ENCODE peak calls at places on chromosome 14, in seven cellular contexts. V is activated CD4-positive, alpha-beta T cell treated with anti-CD3 and anti-CD28 coated beads, Interleukin-2, amount 10 ng/mL, durations not matched to agents 7 days and 5 days; M is IMR-90; C is M059J; T is dorsolateral prefrontal cortex; U is cardiac muscle cell; E is neuronal stem cell. S is an unnamed sample.

GRCh38 chr14:78164226-78164853 is 5.8 kb upstream of the NRXN3 start:
- DNase-seq in V (peak), M (no peak), C (no peak), T (no peak), U (no peak), E (peak), S (no peak)

GRCh38 chr14:23565626-23566025 is 2.0 kb downstream of the AP1G2 start:
- DNase-seq in V (no peak), M (no peak), C (no peak), T (peak), U (no peak), E (no peak), S (no peak)

GRCh38 chr14:70188608-70189540 is at the start of gene SLC8A3:
- DNase-seq in V (no peak), M (peak), C (peak), T (peak), U (peak), E (peak), S (peak)

GRCh38 chr14:86774916-86775315 is 1218.1 kb downstream of the GALC start:
- DNase-seq in V (no peak), M (no peak), C (no peak), T (no peak), U (no peak), E (no peak), S (no peak)

GRCh38 chr14:36478782-36479181 is 41.2 kb downstream of the NKX2-1 start:
- DNase-seq in V (no peak), M (no peak), C (peak), T (no peak), U (no peak), E (no peak), S (no peak)

GRCh38 chr14:67389261-67389660 is 22.7 kb downstream of the PLEK2 start:
- DNase-seq in V (no peak), M (no peak), C (no peak), T (no peak), U (no peak), E (no peak), S (no peak)

GRCh38 chr14:74401504-74402241 is 24.3 kb downstream of the SYNDIG1L start:
- DNase-seq in V (peak), M (no peak), C (peak), T (no peak), U (no peak), E (no peak), S (no peak)

GRCh38 chr14:84482256-84483071 is 1047.5 kb upstream of the FLRT2 start:
- DNase-seq in V (no peak), M (peak), C (peak), T (no peak), U (peak), E (peak), S (peak)

GRCh38 chr14:100543471-100544455 is 43.5 kb downstream of the BEGAIN start:
- DNase-seq in V (no peak), M (no peak), C (no peak), T (no peak), U (no peak), E (no peak), S (no peak)

GRCh38 chr14:36580856-36581831 is 1.3 kb downstream of the NKX2-8 start:
- DNase-seq in V (no peak), M (peak), C (peak), T (no peak), U (peak), E (no peak), S (peak)

GRCh38 chr14:37894463-37894862 is 299.0 kb downstream of the TTC6 start:
- DNase-seq in V (no peak), M (no peak), C (no peak), T (no peak), U (no peak), E (no peak), S (no peak)

GRCh38 chr14:33794791-33795300 is 156.0 kb downstream of the EGLN3 start:
- DNase-seq in V (no peak), M (no peak), C (peak), T (no peak), U (no peak), E (no peak), S (peak)

GRCh38 chr14:34496679-34497513 is 34.9 kb upstream of the SPTSSA start:
- DNase-seq in V (no peak), M (peak), C (peak), T (peak), U (peak), E (peak), S (peak)

GRCh38 chr14:42742084-42742483 is 1135.4 kb downstream of the LRFN5 start:
- DNase-seq in V (no peak), M (no peak), C (no peak), T (no peak), U (no peak), E (no peak), S (no peak)

GRCh38 chr14:51883232-51883631 is 22.8 kb downstream of the GNG2 start:
- DNase-seq in V (no peak), M (no peak), C (no peak), T (no peak), U (no peak), E (no peak), S (no peak)

GRCh38 chr14:48023881-48024280 is 348.5 kb upstream of the MDGA2 start:
- DNase-seq in V (no peak), M (no peak), C (peak), T (no peak), U (no peak), E (no peak), S (no peak)

GRCh38 chr14:21022686-21023085 is 2.2 kb downstream of the NDRG2 start:
- DNase-seq in V (no peak), M (no peak), C (no peak), T (no peak), U (no peak), E (no peak), S (no peak)

GRCh38 chr14:34072401-34072800 is 121.5 kb upstream of the EGLN3 start:
- DNase-seq in V (no peak), M (no peak), C (no peak), T (no peak), U (no peak), E (no peak), S (no peak)

GRCh38 chr14:90179357-90179756 is 77.0 kb upstream of the PSMC1 start:
- DNase-seq in V (no peak), M (no peak), C (no peak), T (no peak), U (no peak), E (no peak), S (no peak)

GRCh38 chr14:65243766-65244442 is 141.6 kb upstream of the MAX start:
- DNase-seq in V (peak), M (peak), C (peak), T (no peak), U (peak), E (no peak), S (peak)

GRCh38 chr14:84144166-84144565 is 1385.8 kb upstream of the FLRT2 start:
- DNase-seq in V (no peak), M (peak), C (no peak), T (no peak), U (peak), E (no peak), S (peak)

GRCh38 chr14:98345186-98345585 is 926.8 kb downstream of the BCL11B start:
- DNase-seq in V (no peak), M (no peak), C (no peak), T (no peak), U (no peak), E (no peak), S (no peak)

GRCh38 chr14:49218436-49219092 is 367.6 kb downstream of the RPS29 start:
- DNase-seq in V (no peak), M (no peak), C (no peak), T (no peak), U (peak), E (no peak), S (peak)

GRCh38 chr14:95507701-95508103 is 8.7 kb downstream of the SYNE3 start:
- DNase-seq in V (no peak), M (peak), C (peak), T (no peak), U (peak), E (no peak), S (peak)

GRCh38 chr14:61211476-61212262 is 69.5 kb downstream of the TMEM30B start:
- DNase-seq in V (no peak), M (no peak), C (no peak), T (no peak), U (no peak), E (no peak), S (no peak)

GRCh38 chr14:106883218-106883692 is 1356.9 kb downstream of the TMEM121 start:
- DNase-seq in V (peak), M (no peak), C (no peak), T (no peak), U (no peak), E (no peak), S (peak)

S was measured in fibroblast of pulmonary artery.